ENCODE peak calls at places on chromosomes 2 and 18, in five cellular contexts. B is suprapubic skin, W is GM13977, P is natural killer cell, M is B cell. L is an unnamed sample.

GRCh38 chr2:112614201-112614840 is 29.9 kb downstream of the CHCHD5 start:
- DNase-seq in B (no peak), W (no peak), P (no peak), M (no peak), L (no peak)

GRCh38 chr2:19540739-19541503 is 182.5 kb upstream of the OSR1 start:
- DNase-seq in B (no peak), W (no peak), P (no peak), M (no peak), L (no peak)

GRCh38 chr2:230896346-230897115 is 28.5 kb downstream of the GPR55 start:
- DNase-seq in B (no peak), W (no peak), P (no peak), M (no peak), L (no peak)

GRCh38 chr2:206083602-206084467 is 2.1 kb downstream of the INO80D start:
- DNase-seq in B (no peak), W (peak), P (no peak), M (peak), L (no peak)

GRCh38 chr2:239400907-239401449 is at the start of gene HDAC4:
- DNase-seq in B (peak), W (peak), P (peak), M (peak), L (peak)

GRCh38 chr2:29166237-29166630 is 51.0 kb downstream of the CLIP4 start:
- DNase-seq in B (no peak), W (no peak), P (no peak), M (no peak), L (no peak)

GRCh38 chr2:235472443-235472842 is 21.4 kb upstream of the AGAP1 start:
- DNase-seq in B (no peak), W (no peak), P (no peak), M (no peak), L (no peak)

GRCh38 chr2:120546077-120546864 is 189.4 kb upstream of the GLI2 start:
- DNase-seq in B (peak), W (no peak), P (no peak), M (no peak), L (no peak)

GRCh38 chr2:30147715-30148611 is 1.2 kb downstream of the YPEL5 start:
- DNase-seq in B (peak), W (peak), P (peak), M (peak), L (peak)

GRCh38 chr2:39335930-39336329 is 92.2 kb upstream of the CDKL4 start:
- DNase-seq in B (no peak), W (no peak), P (no peak), M (no peak), L (no peak)

GRCh38 chr2:231245253-231246094 is 47.0 kb downstream of the ARMC9 start:
- DNase-seq in B (no peak), W (no peak), P (no peak), M (peak), L (no peak)

GRCh38 chr2:110788936-110789335 is 56.6 kb downstream of the ACOXL start:
- DNase-seq in B (no peak), W (no peak), P (no peak), M (no peak), L (no peak)

GRCh38 chr18:37539236-37539635 is 26.4 kb downstream of the CELF4 start:
- DNase-seq in B (no peak), W (no peak), P (no peak), M (no peak), L (no peak)

GRCh38 chr2:230602562-230603230 is 109.9 kb upstream of the CAB39 start:
- DNase-seq in B (no peak), W (peak), P (no peak), M (peak), L (no peak)

GRCh38 chr2:178873912-178874311 is 66.7 kb upstream of the TTN start:
- DNase-seq in B (no peak), W (no peak), P (no peak), M (no peak), L (no peak)

GRCh38 chr2:224284134-224284946 is 117.6 kb downstream of the FAM124B start:
- DNase-seq in B (no peak), W (no peak), P (no peak), M (peak), L (no peak)

GRCh38 chr2:27518782-27519113 is 22.1 kb downstream of the GCKR start:
- DNase-seq in B (no peak), W (no peak), P (no peak), M (no peak), L (no peak)

GRCh38 chr2:46847185-46847710 is 68.4 kb downstream of the MCFD2 start:
- DNase-seq in B (peak), W (no peak), P (no peak), M (no peak), L (peak)

GRCh38 chr18:57621252-57621607 is 406 bp downstream of the NARS1 start:
- DNase-seq in B (no peak), W (peak), P (no peak), M (no peak), L (no peak)

DNA sequence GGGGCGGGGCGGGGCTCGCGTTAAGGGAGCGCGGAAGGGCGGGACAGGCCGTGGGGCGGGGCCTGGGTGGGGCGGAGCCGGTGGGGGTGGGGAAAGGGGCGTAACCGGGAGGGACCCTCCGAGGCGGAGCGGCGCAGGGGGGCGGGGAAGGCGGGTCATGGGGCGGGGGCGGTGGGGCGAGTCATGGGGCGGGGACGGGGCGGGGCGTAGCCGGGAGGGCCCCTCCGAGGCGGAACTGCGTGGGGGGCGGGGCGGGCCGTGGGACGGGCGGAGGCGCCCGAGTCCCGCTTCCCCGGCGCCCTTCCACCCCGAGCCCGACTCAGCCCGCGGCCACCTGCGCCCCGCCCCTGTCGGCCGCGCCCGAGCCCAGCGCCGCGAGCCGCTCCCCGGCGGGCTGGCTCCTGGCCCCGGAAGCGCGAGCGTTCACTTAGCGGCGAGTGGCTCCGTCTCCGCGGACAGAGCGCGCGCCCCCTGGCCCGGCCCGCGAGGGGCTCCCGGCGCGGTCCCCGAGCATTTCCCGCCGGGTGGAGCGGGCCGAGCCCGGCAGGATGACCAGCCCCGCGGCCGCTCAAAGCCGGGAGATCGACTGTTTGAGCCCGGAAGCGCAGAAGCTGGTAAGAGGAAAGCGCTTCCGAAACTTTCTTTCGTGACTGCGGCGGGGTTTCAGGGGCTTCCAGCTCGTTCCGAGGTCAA is 64.7 kb downstream of the LRRFIP1 start:
- DNase-seq in B (peak), W (peak), P (peak), M (peak), L (peak)
- TF ChIP-seq CTCF in B (no peak), W (peak), P (no peak), M (no peak), L (no peak)

GRCh38 chr2:226088366-226088674 is 688.8 kb downstream of the NYAP2 start:
- DNase-seq in B (no peak), W (no peak), P (no peak), M (no peak), L (no peak)
- TF ChIP-seq CTCF in B (no peak), W (no peak), P (no peak), M (no peak), L (no peak)

GRCh38 chr2:18404708-18405107 is 155.7 kb downstream of the RDH14 start:
- DNase-seq in B (no peak), W (no peak), P (no peak), M (no peak), L (no peak)
- TF ChIP-seq CTCF in B (no peak), W (peak), P (no peak), M (no peak), L (no peak)

GRCh38 chr2:45777996-45778719 is 126.7 kb downstream of the PRKCE start:
- DNase-seq in B (no peak), W (no peak), P (no peak), M (no peak), L (no peak)
- TF ChIP-seq CTCF in B (no peak), W (no peak), P (no peak), M (no peak), L (no peak)

GRCh38 chr2:241270531-241270930 is 44.9 kb downstream of the HDLBP start:
- DNase-seq in B (no peak), W (no peak), P (no peak), M (no peak), L (no peak)

GRCh38 chr2:241268306-241268705 is 47.2 kb downstream of the HDLBP start:
- DNase-seq in B (no peak), W (no peak), P (no peak), M (no peak), L (no peak)

GRCh38 chr2:241267249-241268067 is 48.0 kb downstream of the HDLBP start:
- DNase-seq in B (no peak), W (no peak), P (no peak), M (no peak), L (no peak)

GRCh38 chr2:241269707-241270520 is 45.6 kb downstream of the HDLBP start:
- DNase-seq in B (no peak), W (no peak), P (no peak), M (no peak), L (no peak)

GRCh38 chr2:241268716-241269445 is 46.6 kb downstream of the HDLBP start:
- DNase-seq in B (no peak), W (no peak), P (no peak), M (no peak), L (no peak)
- TF ChIP-seq CTCF in B (no peak), W (no peak), P (no peak), M (no peak), L (no peak)

DNA sequence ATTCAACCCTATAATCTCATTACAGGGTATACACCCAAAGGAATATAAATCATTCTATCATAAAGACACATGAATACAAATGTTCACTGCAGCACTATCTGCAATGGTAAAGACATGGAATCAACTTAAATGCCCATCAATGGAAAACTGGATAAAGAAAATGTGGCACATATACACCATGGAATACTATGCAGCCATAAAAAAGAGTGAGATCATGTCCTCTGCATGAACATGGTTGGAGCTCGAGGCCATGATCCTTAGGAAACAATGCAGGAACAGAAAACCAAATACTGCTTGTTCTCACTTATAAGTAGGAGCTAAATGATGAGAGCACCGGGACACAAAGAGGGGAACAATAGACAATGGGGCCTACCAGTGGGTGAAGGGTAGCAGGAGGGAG is 88.5 kb upstream of the CD226 start:
- DNase-seq in B (no peak), W (no peak), P (no peak), M (no peak), L (no peak)
- TF ChIP-seq CTCF in B (no peak), W (no peak), P (no peak), M (no peak), L (no peak)

DNA sequence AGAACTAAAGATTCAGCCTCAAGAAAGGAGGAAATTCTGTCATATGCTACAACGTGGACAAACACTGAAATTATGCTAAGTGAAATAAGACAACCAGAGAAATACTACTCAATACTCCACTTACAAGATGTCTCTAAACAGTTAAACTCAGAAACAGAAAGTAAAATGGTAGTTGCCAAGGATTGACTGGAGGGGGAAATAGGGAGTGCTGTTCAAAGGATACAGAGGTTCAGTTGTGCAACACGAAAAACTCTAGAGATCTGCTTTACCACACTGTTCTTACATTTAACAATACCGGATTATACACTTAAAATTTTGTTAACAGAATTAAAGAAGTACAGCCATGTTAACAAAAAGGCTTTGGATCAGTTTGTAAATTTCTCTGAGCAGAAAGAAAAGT is 39.8 kb upstream of the C2orf15 start:
- DNase-seq in B (no peak), W (no peak), P (no peak), M (no peak), L (no peak)
- TF ChIP-seq CTCF in B (no peak), W (no peak), P (no peak), M (no peak), L (peak)

DNA sequence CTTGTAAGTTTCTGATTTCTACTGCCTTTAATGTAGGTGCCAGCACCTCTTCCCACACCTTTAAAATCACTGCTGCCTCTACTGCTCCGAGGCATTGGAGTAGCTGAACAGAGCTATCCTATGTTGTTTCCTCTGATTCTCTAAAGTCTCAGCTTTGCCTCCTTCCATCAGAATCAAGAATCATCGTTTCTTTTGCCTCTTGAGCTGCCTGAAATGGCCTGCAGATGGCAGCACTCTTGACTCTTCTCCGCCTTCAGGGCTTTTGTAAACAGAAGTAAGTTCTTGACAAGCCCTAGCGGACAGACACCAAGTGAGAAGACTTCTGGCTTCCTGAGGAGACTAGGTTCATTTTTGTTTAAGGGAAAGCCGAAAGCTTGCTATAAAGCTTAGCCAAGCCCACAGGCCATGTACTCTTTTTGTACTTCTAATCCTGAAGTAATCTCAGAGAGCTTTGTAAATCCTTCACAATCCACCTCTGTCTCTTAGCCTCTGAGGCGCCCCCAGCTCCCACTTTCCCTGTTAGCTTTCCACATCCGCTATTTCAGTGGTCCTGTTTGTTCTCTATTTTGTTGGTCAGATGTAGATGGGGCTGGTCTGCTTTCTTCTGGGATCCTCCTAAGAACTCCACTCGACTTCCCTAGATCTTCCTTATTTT is 48.4 kb downstream of the GTF3C3 start:
- DNase-seq in B (no peak), W (peak), P (peak), M (peak), L (peak)
- TF ChIP-seq CTCF in B (peak), W (peak), P (peak), M (peak), L (peak)

GRCh38 chr2:129255610-129256313 is 723.7 kb upstream of the RAB6C start:
- DNase-seq in B (no peak), W (no peak), P (no peak), M (no peak), L (no peak)
- TF ChIP-seq CTCF in B (no peak), W (no peak), P (no peak), M (no peak), L (no peak)